ENCODE peak calls at places on chromosome 1, in ten cellular contexts. Y, H, J, M, R, X, I, F, G and V are unnamed samples. For H3K36me3, the result is how much of the 10 kb centered on the place peaks cover.

GRCh38 chr1:20322081-20322824 is 31.6 kb downstream of the VWA5B1 start:
- DNase-seq in Y (peak), H (peak), J (no peak), M (no peak), R (no peak), X (no peak), I (no peak), F (no peak), G (no peak), V (no peak)

GRCh38 chr1:113255038-113255727 is 135.1 kb upstream of the MAGI3 start:
- DNase-seq in Y (no peak), H (no peak), J (no peak), M (no peak), R (no peak), X (peak), I (no peak), F (peak), G (peak), V (no peak)

GRCh38 chr1:36092166-36092797 is 3.6 kb downstream of the ADPRS start:
- DNase-seq in Y (no peak), H (no peak), J (peak), M (no peak), R (no peak), X (no peak), I (no peak), F (no peak), G (no peak), V (no peak)

GRCh38 chr1:75124510-75124909 is 9.7 kb upstream of the LHX8 start:
- DNase-seq in Y (no peak), H (no peak), J (no peak), M (no peak), R (no peak), X (no peak), I (no peak), F (no peak), G (no peak), V (no peak)

GRCh38 chr1:12275370-12275769 is 45.5 kb downstream of the VPS13D start:
- DNase-seq in Y (no peak), H (no peak), J (no peak), M (peak), R (no peak), X (no peak), I (no peak), F (peak), G (peak), V (peak)

GRCh38 chr1:246788895-246789338 is 64.7 kb downstream of the SCCPDH start:
- DNase-seq in Y (no peak), H (no peak), J (no peak), M (no peak), R (no peak), X (no peak), I (no peak), F (no peak), G (no peak), V (peak)

GRCh38 chr1:201632364-201632952 is 93.5 kb downstream of the NAV1 start:
- DNase-seq in Y (no peak), H (no peak), J (no peak), M (no peak), R (no peak), X (no peak), I (no peak), F (no peak), G (peak), V (no peak)

GRCh38 chr1:226904772-226905171 is 34.4 kb downstream of the PSEN2 start:
- DNase-seq in Y (no peak), H (no peak), J (no peak), M (no peak), R (no peak), X (no peak), I (no peak), F (no peak), G (no peak), V (no peak)

GRCh38 chr1:214989341-214989740 is 93.2 kb upstream of the KCNK2 start:
- DNase-seq in Y (peak), H (no peak), J (no peak), M (no peak), R (no peak), X (no peak), I (no peak), F (no peak), G (no peak), V (no peak)

GRCh38 chr1:17610713-17611112 is 71.2 kb downstream of the ARHGEF10L start:
- DNase-seq in Y (no peak), H (no peak), J (no peak), M (no peak), R (no peak), X (no peak), I (no peak), F (no peak), G (no peak), V (no peak)

GRCh38 chr1:182408435-182409070 is 8.1 kb upstream of the TEDDM1 start:
- DNase-seq in Y (no peak), H (no peak), J (no peak), M (no peak), R (no peak), X (no peak), I (no peak), F (no peak), G (peak), V (no peak)

GRCh38 chr1:208273386-208274021 is 29.3 kb upstream of the PLXNA2 start:
- DNase-seq in Y (no peak), H (no peak), J (no peak), M (no peak), R (no peak), X (no peak), I (no peak), F (no peak), G (no peak), V (no peak)

GRCh38 chr1:165235777-165236285 is 120.7 kb downstream of the LMX1A start:
- DNase-seq in Y (no peak), H (no peak), J (no peak), M (no peak), R (no peak), X (no peak), I (no peak), F (no peak), G (no peak), V (peak)
- H3K36me3 ChIP-seq in Y (under half), H (under half), J (under half), M (under half), R (under half), X (under half), I (under half), F (under half), G (under half), V (under half)

GRCh38 chr1:147597010-147597409 is 55.7 kb downstream of the BCL9 start:
- DNase-seq in Y (no peak), H (no peak), J (no peak), M (no peak), R (no peak), X (no peak), I (no peak), F (no peak), G (no peak), V (no peak)

GRCh38 chr1:147603986-147604385 is 62.7 kb downstream of the BCL9 start:
- DNase-seq in Y (no peak), H (no peak), J (no peak), M (no peak), R (no peak), X (no peak), I (no peak), F (no peak), G (no peak), V (no peak)

GRCh38 chr1:147600119-147601111 is 59.1 kb downstream of the BCL9 start:
- DNase-seq in Y (peak), H (no peak), J (no peak), M (no peak), R (peak), X (no peak), I (no peak), F (no peak), G (no peak), V (no peak)

GRCh38 chr1:147598631-147599361 is 57.5 kb downstream of the BCL9 start:
- DNase-seq in Y (peak), H (no peak), J (peak), M (peak), R (peak), X (no peak), I (no peak), F (peak), G (peak), V (peak)

GRCh38 chr1:147599362-147600118 is 58.2 kb downstream of the BCL9 start:
- DNase-seq in Y (peak), H (peak), J (peak), M (peak), R (peak), X (peak), I (peak), F (peak), G (peak), V (peak)
- TF ChIP-seq POLR2A in Y (peak), H (peak), J (peak), M (peak), R (peak), X (peak), I (no peak), F (peak), G (peak), V (peak)

GRCh38 chr1:197917553-197917812 is 311 bp downstream of the LHX9 start:
- DNase-seq in Y (no peak), H (no peak), J (no peak), M (no peak), R (no peak), X (no peak), I (no peak), F (no peak), G (no peak), V (no peak)

GRCh38 chr1:197914510-197914909 is 2.7 kb upstream of the LHX9 start:
- DNase-seq in Y (no peak), H (no peak), J (no peak), M (no peak), R (no peak), X (no peak), I (no peak), F (no peak), G (no peak), V (no peak)

GRCh38 chr1:197917813-197918646 is 858 bp downstream of the LHX9 start:
- DNase-seq in Y (no peak), H (no peak), J (peak), M (no peak), R (no peak), X (no peak), I (no peak), F (no peak), G (no peak), V (no peak)

GRCh38 chr1:197915217-197915616 is 2.0 kb upstream of the LHX9 start:
- DNase-seq in Y (no peak), H (no peak), J (no peak), M (no peak), R (no peak), X (no peak), I (no peak), F (no peak), G (no peak), V (no peak)

GRCh38 chr1:197915797-197916686 is 1.1 kb upstream of the LHX9 start:
- DNase-seq in Y (peak), H (no peak), J (peak), M (no peak), R (no peak), X (no peak), I (peak), F (no peak), G (peak), V (peak)
- H3K27ac ChIP-seq in Y (no peak), H (no peak), J (no peak), M (no peak), R (no peak), X (no peak), I (no peak), F (no peak), G (no peak), V (peak)

GRCh38 chr1:153944822-153945117 is 1.7 kb downstream of the DENND4B start:
- DNase-seq in Y (no peak), H (no peak), J (no peak), M (no peak), R (no peak), X (no peak), I (no peak), F (no peak), G (no peak), V (no peak)
- H3K36me3 ChIP-seq in Y (under half), H (under half), J (half or more), M (under half), R (under half), X (under half), I (under half), F (under half), G (under half), V (under half)

DNA sequence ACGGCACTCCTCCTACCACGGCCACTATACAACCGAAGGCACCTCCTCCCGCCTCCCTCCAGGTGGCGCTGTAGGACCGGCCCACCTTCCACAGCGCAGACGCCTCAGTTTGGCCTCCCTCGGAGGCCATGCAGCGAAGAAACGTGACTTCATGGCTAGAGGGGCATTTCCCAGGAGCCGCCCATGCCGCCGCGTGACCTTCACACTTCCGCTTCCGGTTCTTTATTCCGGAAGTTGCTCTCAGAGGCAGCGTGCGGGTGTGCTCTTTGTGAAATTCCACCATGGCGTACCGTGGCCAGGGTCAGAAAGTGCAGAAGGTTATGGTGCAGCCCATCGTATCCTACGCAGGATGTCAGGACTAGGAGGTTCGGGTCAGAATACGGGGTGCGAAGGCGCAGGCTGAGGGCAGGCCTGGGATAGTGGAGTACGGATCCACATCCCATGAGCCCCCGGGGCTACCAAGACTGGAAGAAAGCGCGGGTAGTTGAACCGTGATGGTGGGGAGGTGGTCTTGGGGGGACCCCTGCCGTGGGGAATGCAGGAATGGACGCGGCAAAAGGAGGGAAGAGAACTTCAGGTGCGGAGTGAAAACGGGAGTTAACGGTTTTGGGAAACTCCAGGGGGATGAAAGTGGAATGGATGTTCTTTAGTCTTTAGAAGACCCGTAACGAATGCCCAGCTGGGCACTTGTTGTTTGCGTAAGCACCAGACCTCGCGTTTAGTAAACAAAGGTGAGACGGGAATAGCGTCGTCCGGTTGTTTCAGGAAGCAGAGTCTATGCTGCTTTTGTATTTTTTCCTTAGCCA is at the start of gene SNRPE:
- DNase-seq in Y (peak), H (peak), J (peak), M (peak), R (peak), X (peak), I (peak), F (peak), G (peak), V (peak)
- TF ChIP-seq POLR2A in Y (peak), H (peak), J (no peak), M (no peak), R (peak), X (no peak), I (peak), F (no peak), G (peak), V (no peak)

GRCh38 chr1:198919667-198920398 is 281.0 kb downstream of the PTPRC start:
- DNase-seq in Y (no peak), H (no peak), J (no peak), M (no peak), R (no peak), X (no peak), I (no peak), F (no peak), G (no peak), V (no peak)
- H3K27ac ChIP-seq in Y (no peak), H (no peak), J (no peak), M (no peak), R (no peak), X (no peak), I (no peak), F (peak), G (peak), V (no peak)